ENCODE peak calls at places on chromosomes 6 and 20, in nine cellular contexts. T is cardiac muscle cell, K is astrocyte, R is AG10803, P is epithelial cell of esophagus, H is thoracic aorta, Z is choroid plexus epithelial cell, F is upper lobe of right lung, U is fibroblast of lung. L is an unnamed sample.

GRCh38 chr20:64242797-64243475 is 12.6 kb upstream of the PCMTD2 start:
- DNase-seq in Z (no peak), P (no peak), K (no peak), F (no peak), T (no peak), H (no peak), U (no peak), R (no peak), L (no peak)

GRCh38 chr20:33423141-33423834 is 20.3 kb downstream of the SNTA1 start:
- DNase-seq in U (peak; percentile 81), T (peak; percentile 87), R (peak; percentile 90), Z (peak; percentile 71), K (peak; percentile 74), H (peak; percentile 80), P (peak; percentile 19), F (no peak), L (no peak)

GRCh38 chr20:58454460-58454859 is 60.7 kb downstream of the APCDD1L start:
- DNase-seq in T (no peak), R (no peak), Z (no peak), K (no peak), U (no peak), H (no peak), F (no peak), P (no peak), L (no peak)

GRCh38 chr6:119384444-119384843 is 34.9 kb upstream of the MAN1A1 start:
- DNase-seq in U (peak; percentile 31), P (no peak), R (peak; percentile 15), K (peak; percentile 18), H (no peak), T (peak; percentile 60), F (no peak), Z (peak; percentile 26), L (no peak)

GRCh38 chr20:57109151-57109953 is 157.1 kb downstream of the BMP7 start:
- DNase-seq in T (no peak), K (no peak), F (no peak), R (no peak), H (no peak), U (no peak), P (no peak), Z (no peak), L (no peak)

GRCh38 chr6:135299256-135299655 is 118.1 kb downstream of the MYB start:
- DNase-seq in U (peak; percentile 69), H (no peak), Z (peak; percentile 88), P (peak; percentile 14), K (peak; percentile 63), T (peak; percentile 80), F (no peak), R (peak; percentile 11), L (no peak)

GRCh38 chr6:143068001-143068400 is 7.3 kb downstream of the AIG1 start:
- DNase-seq in P (no peak), F (no peak), U (peak; percentile 85), Z (no peak), K (peak; percentile 82), T (no peak), R (peak; percentile 62), H (no peak), L (no peak)

GRCh38 chr20:46013826-46014516 is 5.3 kb downstream of the MMP9 start:
- DNase-seq in K (no peak), H (no peak), T (peak; percentile 52), P (peak; percentile 68), Z (peak; percentile 50), F (peak; percentile 82), R (peak; percentile 15), U (no peak), L (no peak)

GRCh38 chr20:49712918-49713778 is 530 bp downstream of the B4GALT5 start:
- DNase-seq in R (no peak), K (no peak), P (no peak), Z (peak; percentile 31), H (no peak), U (no peak), F (peak; percentile 78), T (no peak), L (no peak)

GRCh38 chr20:62739581-62740285 is 31.1 kb downstream of the NTSR1 start:
- DNase-seq in R (peak; percentile 47), U (no peak), K (no peak), P (no peak), F (peak; percentile 66), H (no peak), Z (no peak), T (no peak), L (no peak)

GRCh38 chr6:95572098-95572497 is 5.2 kb upstream of the MANEA start:
- DNase-seq in F (no peak), P (peak; percentile 62), K (no peak), R (no peak), Z (no peak), U (no peak), T (no peak), H (no peak), L (no peak)

GRCh38 chr6:107656381-107656780 is 166.5 kb downstream of the SOBP start:
- DNase-seq in U (peak; percentile 36), K (no peak), Z (peak; percentile 9), H (no peak), F (no peak), T (no peak), P (no peak), R (peak; percentile 40), L (no peak)
- H3K4me3 ChIP-seq in U (no peak overlapping the region), K (no peak overlapping the region), Z (no peak overlapping the region), H (no peak overlapping the region), F (no peak overlapping the region), T (no peak overlapping the region), P (no peak overlapping the region), R (no peak overlapping the region), L (no peak overlapping the region)

DNA sequence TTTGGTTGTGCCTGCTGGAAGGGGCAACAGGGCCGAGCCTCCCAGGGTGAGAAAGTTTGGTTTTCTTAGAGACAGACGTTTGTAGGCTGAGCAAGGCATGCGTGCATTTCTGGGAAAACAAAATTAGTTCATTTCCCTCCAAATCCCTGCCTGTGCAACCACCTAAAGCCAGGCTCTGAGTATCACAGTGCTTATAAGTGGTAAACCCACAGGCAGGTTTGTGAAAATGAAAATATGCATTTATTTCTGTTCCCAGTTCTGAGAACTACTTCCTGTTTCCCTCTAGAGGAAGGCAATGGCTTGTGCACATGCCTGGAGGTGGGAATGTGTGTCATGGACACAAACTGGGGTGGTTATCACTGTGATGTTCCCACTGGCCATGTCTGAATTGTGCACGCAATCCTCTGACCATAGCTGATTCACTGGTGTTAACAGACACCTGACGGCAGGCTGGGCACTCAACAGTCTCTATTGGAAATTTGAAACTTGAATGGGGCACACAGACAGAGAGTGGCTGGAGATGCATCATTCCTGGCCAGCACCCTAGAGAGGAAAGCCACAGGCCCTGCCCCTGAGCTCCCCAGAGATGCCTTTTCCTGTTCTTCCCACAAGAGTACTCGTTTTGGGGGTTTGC is 26.3 kb downstream of the FAM110A start:
- DNase-seq in H (no peak), T (no peak), P (peak; percentile 72), F (no peak), K (no peak), U (no peak), R (peak; percentile 15), Z (peak; percentile 4), L (no peak)
- TF ChIP-seq CTCF in H (no peak), T (no peak), P (peak; percentile 45), F (no peak), K (no peak), U (no peak), R (peak; percentile 25), Z (peak; percentile 17), L (no peak)

GRCh38 chr6:16174368-16175078 is 45.6 kb downstream of the MYLIP start:
- DNase-seq in Z (no peak), K (no peak), F (no peak), H (no peak), R (no peak), U (no peak), P (no peak), T (no peak), L (no peak)
- H3K4me3 ChIP-seq in Z (no peak overlapping the region), K (no peak overlapping the region), F (no peak overlapping the region), H (no peak overlapping the region), R (no peak overlapping the region), U (no peak overlapping the region), P (no peak overlapping the region), T (no peak overlapping the region), L (no peak overlapping the region)

GRCh38 chr20:16474342-16474741 is 98.9 kb downstream of the KIF16B start:
- DNase-seq in Z (peak; percentile 28), P (no peak), U (no peak), R (no peak), F (no peak), H (no peak), K (no peak), T (no peak), L (no peak)

GRCh38 chr20:16475225-16475624 is 98.0 kb downstream of the KIF16B start:
- DNase-seq in F (no peak), U (peak; percentile 50), H (no peak), T (peak; percentile 58), P (no peak), Z (peak; percentile 94), R (peak; percentile 34), K (peak; percentile 45), L (peak; percentile 60)

GRCh38 chr20:16472045-16472872 is 101.0 kb downstream of the KIF16B start:
- DNase-seq in R (no peak), Z (peak; percentile 58), K (peak; percentile 49), F (no peak), T (peak; percentile 75), U (peak; percentile 60), H (no peak), P (peak; percentile 54), L (peak; percentile 23)

GRCh38 chr20:16469395-16469905 is 103.8 kb downstream of the KIF16B start:
- DNase-seq in R (no peak), Z (no peak), T (no peak), U (no peak), H (no peak), K (no peak), F (no peak), P (no peak), L (no peak)
- TF ChIP-seq CTCF in R (no peak), Z (no peak), T (no peak), U (no peak), H (no peak), K (no peak), F (no peak), P (no peak), L (no peak)

GRCh38 chr20:20364016-20364746 is 3.7 kb upstream of the INSM1 start:
- DNase-seq in K (no peak), T (no peak), H (no peak), P (no peak), U (no peak), F (no peak), Z (no peak), R (no peak), L (no peak)
- H3K4me3 ChIP-seq in K (no peak overlapping the region), T (no peak overlapping the region), H (peak overlapping the region; percentile 8), P (no peak overlapping the region), U (no peak overlapping the region), F (no peak overlapping the region), Z (no peak overlapping the region), R (no peak overlapping the region), L (no peak overlapping the region)

DNA sequence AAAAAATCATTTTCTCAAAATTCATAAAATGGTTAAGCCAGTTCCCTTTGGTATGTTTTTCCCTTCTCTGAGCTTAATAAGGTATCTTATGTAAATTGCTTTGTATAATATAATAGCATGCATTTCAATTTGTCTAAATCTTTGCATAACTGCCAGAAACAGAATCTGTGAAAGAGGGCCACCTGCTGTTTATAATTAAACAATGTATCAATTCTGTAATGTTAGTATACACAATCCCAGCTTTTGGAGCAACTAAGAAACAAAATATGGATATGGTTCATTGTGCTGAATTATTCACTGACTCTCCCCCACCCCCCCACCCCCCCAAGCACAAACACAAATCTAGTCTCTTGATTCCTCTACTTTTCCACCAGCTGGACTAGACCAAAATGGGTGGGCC is 54.8 kb downstream of the GPX5 start:
- DNase-seq in T (no peak), P (peak; percentile 24), H (no peak), K (no peak), Z (no peak), U (no peak), F (no peak), R (no peak), L (no peak)
- TF ChIP-seq CTCF in T (peak; percentile 6), P (no peak), H (no peak), K (no peak), Z (no peak), U (no peak), F (no peak), R (no peak), L (peak; percentile 47)

L was measured in LNCaP clone FGC.